ENCODE peak calls at places on chromosomes 1 and 21, in seven cellular contexts. One of them, this sample, is unnamed.

GRCh38 chr1:171655215-171656116 is 3.0 kb upstream of the MYOC start:
- DNase-seq in ovary: peak; percentile 63
- DNase-seq in AG04450: no peak
- DNase-seq in AG10803: peak; percentile 65
- DNase-seq in fibroblast of pulmonary artery: peak; percentile 93
- DNase-seq in left ventricle myocardium inferior: peak; percentile 88
- DNase-seq in lung: peak; percentile 62
- DNase-seq in this sample: peak; percentile 61

GRCh38 chr1:230170610-230171009 is 103.6 kb downstream of the GALNT2 start:
- DNase-seq in AG10803: no peak
- DNase-seq in ovary: no peak
- DNase-seq in left ventricle myocardium inferior: no peak
- DNase-seq in fibroblast of pulmonary artery: no peak
- DNase-seq in AG04450: no peak
- DNase-seq in lung: no peak
- DNase-seq in this sample: no peak

GRCh38 chr21:16179732-16180131 is 449.9 kb downstream of the USP25 start:
- DNase-seq in lung: no peak
- DNase-seq in left ventricle myocardium inferior: no peak
- DNase-seq in AG04450: no peak
- DNase-seq in ovary: no peak
- DNase-seq in fibroblast of pulmonary artery: no peak
- DNase-seq in AG10803: no peak
- DNase-seq in this sample: no peak

GRCh38 chr1:36387141-36387949 is 1.6 kb upstream of the STK40 start:
- DNase-seq in lung: no peak
- DNase-seq in AG04450: no peak
- DNase-seq in left ventricle myocardium inferior: no peak
- DNase-seq in fibroblast of pulmonary artery: peak; percentile 90
- DNase-seq in AG10803: peak; percentile 94
- DNase-seq in ovary: no peak
- DNase-seq in this sample: peak; percentile 88

GRCh38 chr1:37892151-37893047 is 33.0 kb upstream of the MTF1 start:
- DNase-seq in left ventricle myocardium inferior: no peak
- DNase-seq in AG04450: peak; percentile 10
- DNase-seq in fibroblast of pulmonary artery: peak; percentile 49
- DNase-seq in AG10803: peak; percentile 61
- DNase-seq in ovary: no peak
- DNase-seq in lung: no peak
- DNase-seq in this sample: peak; percentile 21

GRCh38 chr1:216310776-216311175 is 112.5 kb downstream of the USH2A start:
- DNase-seq in ovary: no peak
- DNase-seq in AG10803: peak; percentile 4
- DNase-seq in AG04450: peak; percentile 10
- DNase-seq in lung: no peak
- DNase-seq in left ventricle myocardium inferior: no peak
- DNase-seq in fibroblast of pulmonary artery: peak; percentile 65
- DNase-seq in this sample: peak; percentile 55

GRCh38 chr1:240190881-240191385 is 99.2 kb downstream of the FMN2 start:
- DNase-seq in left ventricle myocardium inferior: no peak
- DNase-seq in lung: no peak
- DNase-seq in fibroblast of pulmonary artery: peak; percentile 88
- DNase-seq in ovary: peak; percentile 23
- DNase-seq in AG04450: peak; percentile 98
- DNase-seq in AG10803: peak; percentile 98
- DNase-seq in this sample: peak; percentile 93

GRCh38 chr1:87956072-87956471 is 627.4 kb downstream of the LMO4 start:
- DNase-seq in ovary: no peak
- DNase-seq in lung: no peak
- DNase-seq in AG04450: peak; percentile 92
- DNase-seq in left ventricle myocardium inferior: peak; percentile 19
- DNase-seq in fibroblast of pulmonary artery: peak; percentile 88
- DNase-seq in AG10803: peak; percentile 97
- DNase-seq in this sample: peak; percentile 97

GRCh38 chr1:116824631-116825399 is 70.6 kb downstream of the CD2 start:
- DNase-seq in left ventricle myocardium inferior: no peak
- DNase-seq in AG04450: no peak
- DNase-seq in AG10803: no peak
- DNase-seq in lung: no peak
- DNase-seq in ovary: no peak
- DNase-seq in fibroblast of pulmonary artery: peak; percentile 56
- DNase-seq in this sample: no peak

GRCh38 chr1:118481091-118481490 is 296.1 kb upstream of the SPAG17 start:
- DNase-seq in lung: no peak
- DNase-seq in AG10803: no peak
- DNase-seq in fibroblast of pulmonary artery: no peak
- DNase-seq in ovary: no peak
- DNase-seq in left ventricle myocardium inferior: no peak
- DNase-seq in AG04450: no peak
- DNase-seq in this sample: no peak

GRCh38 chr1:97364086-97364485 is 556.7 kb downstream of the DPYD start:
- DNase-seq in AG10803: peak; percentile 69
- DNase-seq in AG04450: no peak
- DNase-seq in fibroblast of pulmonary artery: peak; percentile 58
- DNase-seq in ovary: no peak
- DNase-seq in left ventricle myocardium inferior: no peak
- DNase-seq in lung: no peak
- DNase-seq in this sample: no peak

GRCh38 chr1:117812868-117813511 is 116.4 kb downstream of the GDAP2 start:
- DNase-seq in AG04450: no peak
- DNase-seq in AG10803: peak; percentile 81
- DNase-seq in lung: no peak
- DNase-seq in ovary: no peak
- DNase-seq in left ventricle myocardium inferior: no peak
- DNase-seq in fibroblast of pulmonary artery: peak; percentile 46
- DNase-seq in this sample: no peak

GRCh38 chr21:45818276-45818903 is 163.2 kb upstream of the COL6A1 start:
- DNase-seq in AG04450: peak; percentile 80
- DNase-seq in AG10803: peak; percentile 87
- DNase-seq in lung: no peak
- DNase-seq in left ventricle myocardium inferior: no peak
- DNase-seq in fibroblast of pulmonary artery: peak; percentile 81
- DNase-seq in ovary: no peak
- DNase-seq in this sample: peak; percentile 43

GRCh38 chr1:167666416-167666815 is 36.4 kb downstream of the RCSD1 start:
- DNase-seq in left ventricle myocardium inferior: no peak
- DNase-seq in AG04450: no peak
- DNase-seq in AG10803: peak; percentile 92
- DNase-seq in lung: no peak
- DNase-seq in fibroblast of pulmonary artery: peak; percentile 74
- DNase-seq in ovary: no peak
- DNase-seq in this sample: peak; percentile 35

GRCh38 chr1:35899941-35900340 is 16.9 kb downstream of the AGO1 start:
- DNase-seq in lung: no peak
- DNase-seq in fibroblast of pulmonary artery: no peak
- DNase-seq in AG10803: no peak
- DNase-seq in left ventricle myocardium inferior: no peak
- DNase-seq in ovary: no peak
- DNase-seq in AG04450: no peak
- DNase-seq in this sample: no peak

GRCh38 chr1:60598055-60598910 is 484.1 kb upstream of the NFIA start:
- DNase-seq in AG04450: no peak
- DNase-seq in lung: no peak
- DNase-seq in AG10803: no peak
- DNase-seq in fibroblast of pulmonary artery: peak; percentile 36
- DNase-seq in left ventricle myocardium inferior: no peak
- DNase-seq in ovary: no peak
- DNase-seq in this sample: peak; percentile 32

GRCh38 chr1:16677552-16678423 is 11.0 kb upstream of the RNU1-3 start:
- DNase-seq in left ventricle myocardium inferior: no peak
- DNase-seq in AG10803: peak; percentile 81
- DNase-seq in AG04450: peak; percentile 10
- DNase-seq in fibroblast of pulmonary artery: peak; percentile 59
- DNase-seq in lung: no peak
- DNase-seq in ovary: no peak
- DNase-seq in this sample: peak; percentile 58

GRCh38 chr1:205455581-205456382 is at the start of gene BLACAT1:
- DNase-seq in AG10803: no peak
- DNase-seq in left ventricle myocardium inferior: no peak
- DNase-seq in lung: no peak
- DNase-seq in AG04450: no peak
- DNase-seq in ovary: no peak
- DNase-seq in fibroblast of pulmonary artery: no peak
- DNase-seq in this sample: no peak

GRCh38 chr1:222288056-222288455 is 259.8 kb downstream of the HHIPL2 start:
- DNase-seq in AG10803: no peak
- DNase-seq in AG04450: no peak
- DNase-seq in ovary: no peak
- DNase-seq in fibroblast of pulmonary artery: no peak
- DNase-seq in lung: no peak
- DNase-seq in left ventricle myocardium inferior: no peak
- DNase-seq in this sample: peak; percentile 5

GRCh38 chr1:211194826-211195225 is 60.9 kb upstream of the KCNH1 start:
- DNase-seq in lung: no peak
- DNase-seq in AG10803: no peak
- DNase-seq in fibroblast of pulmonary artery: no peak
- DNase-seq in ovary: no peak
- DNase-seq in AG04450: no peak
- DNase-seq in left ventricle myocardium inferior: no peak
- DNase-seq in this sample: no peak

GRCh38 chr1:206112600-206113301 is 4.4 kb downstream of the AVPR1B start:
- DNase-seq in left ventricle myocardium inferior: no peak
- DNase-seq in lung: peak; percentile 61
- DNase-seq in fibroblast of pulmonary artery: no peak
- DNase-seq in ovary: no peak
- DNase-seq in AG10803: no peak
- DNase-seq in AG04450: no peak
- DNase-seq in this sample: no peak

GRCh38 chr1:26468911-26469310 is 3.3 kb upstream of the HMGN2 start:
- DNase-seq in lung: no peak
- DNase-seq in left ventricle myocardium inferior: no peak
- DNase-seq in AG10803: no peak
- DNase-seq in ovary: peak; percentile 34
- DNase-seq in AG04450: no peak
- DNase-seq in fibroblast of pulmonary artery: no peak
- DNase-seq in this sample: no peak

GRCh38 chr1:210500831-210501230 is 172.1 kb downstream of the HHAT start:
- DNase-seq in left ventricle myocardium inferior: no peak
- DNase-seq in fibroblast of pulmonary artery: no peak
- DNase-seq in AG04450: no peak
- DNase-seq in AG10803: no peak
- DNase-seq in ovary: no peak
- DNase-seq in lung: no peak
- DNase-seq in this sample: no peak

GRCh38 chr1:89692601-89693503 is 59.9 kb downstream of the LRRC8C start:
- DNase-seq in AG10803: no peak
- DNase-seq in fibroblast of pulmonary artery: peak; percentile 53
- DNase-seq in lung: no peak
- DNase-seq in left ventricle myocardium inferior: no peak
- DNase-seq in AG04450: peak; percentile 45
- DNase-seq in ovary: no peak
- DNase-seq in this sample: no peak

GRCh38 chr21:42258150-42258884 is 39.4 kb downstream of the ABCG1 start:
- DNase-seq in left ventricle myocardium inferior: peak; percentile 68
- DNase-seq in AG10803: peak; percentile 45
- DNase-seq in fibroblast of pulmonary artery: peak; percentile 66
- DNase-seq in lung: peak; percentile 67
- DNase-seq in AG04450: no peak
- DNase-seq in ovary: peak; percentile 45
- DNase-seq in this sample: peak; percentile 25

GRCh38 chr21:36929622-36930021 is 36.8 kb downstream of the HLCS start:
- DNase-seq in AG04450: no peak
- DNase-seq in AG10803: peak; percentile 11
- DNase-seq in lung: no peak
- DNase-seq in ovary: no peak
- DNase-seq in fibroblast of pulmonary artery: peak; percentile 20
- DNase-seq in left ventricle myocardium inferior: no peak
- DNase-seq in this sample: peak; percentile 49

GRCh38 chr1:20302093-20302471 is 11.4 kb downstream of the VWA5B1 start:
- DNase-seq in AG04450: no peak
- DNase-seq in AG10803: no peak
- DNase-seq in lung: no peak
- DNase-seq in ovary: no peak
- DNase-seq in left ventricle myocardium inferior: peak; percentile 53
- DNase-seq in fibroblast of pulmonary artery: no peak
- DNase-seq in this sample: no peak

DNA sequence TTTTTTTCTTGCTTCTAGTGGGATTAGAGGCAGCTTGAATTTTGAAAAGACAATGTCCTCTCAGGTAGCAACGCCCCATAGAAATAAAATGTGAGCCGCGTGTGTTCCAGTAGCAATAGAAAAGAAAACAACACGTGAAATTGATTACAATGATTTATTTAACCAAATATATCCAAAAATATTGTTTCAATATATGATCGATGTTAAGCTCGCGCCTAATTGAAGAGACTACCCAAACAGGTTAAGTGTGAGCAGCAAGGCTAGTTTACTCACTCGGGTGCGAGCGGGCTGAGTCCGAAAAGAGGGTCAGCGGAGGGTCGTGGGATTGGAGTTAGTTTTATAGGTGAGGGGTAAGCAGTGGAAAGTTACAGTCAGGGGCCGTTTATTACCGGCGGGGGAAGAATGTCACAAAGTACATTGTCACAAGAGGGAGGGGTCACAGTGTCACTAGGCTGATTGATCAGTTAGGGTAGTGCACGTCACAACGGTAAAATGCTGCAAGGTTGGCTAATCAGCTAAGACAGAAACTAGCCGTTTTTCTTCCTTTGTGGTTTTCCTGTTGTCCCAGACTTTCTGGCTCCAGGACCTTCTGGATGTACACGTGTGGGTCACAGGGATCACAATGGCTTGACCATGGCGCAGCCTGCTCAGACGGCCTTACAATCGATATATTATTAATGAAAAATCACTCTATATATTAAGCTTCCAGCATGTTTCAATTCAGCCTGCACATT is 697 bp upstream of the ZNF670 start:
- DNase-seq in fibroblast of pulmonary artery: no peak
- DNase-seq in ovary: no peak
- DNase-seq in left ventricle myocardium inferior: no peak
- DNase-seq in AG04450: no peak
- DNase-seq in AG10803: no peak
- DNase-seq in lung: no peak
- DNase-seq in this sample: no peak
- TF ChIP-seq CTCF in fibroblast of pulmonary artery: no peak
- TF ChIP-seq CTCF in ovary: no peak
- TF ChIP-seq CTCF in left ventricle myocardium inferior: no peak
- TF ChIP-seq CTCF in AG04450: no peak
- TF ChIP-seq CTCF in AG10803: no peak
- TF ChIP-seq CTCF in lung: no peak
- TF ChIP-seq CTCF in this sample: no peak

GRCh38 chr21:38494254-38494648 is 4.0 kb downstream of the ERG start:
- DNase-seq in fibroblast of pulmonary artery: no peak
- DNase-seq in AG10803: no peak
- DNase-seq in ovary: no peak
- DNase-seq in AG04450: no peak
- DNase-seq in left ventricle myocardium inferior: no peak
- DNase-seq in lung: no peak
- DNase-seq in this sample: no peak
- H3K4me3 ChIP-seq in fibroblast of pulmonary artery: no peak overlapping the region
- H3K4me3 ChIP-seq in AG10803: no peak overlapping the region
- H3K4me3 ChIP-seq in ovary: no peak overlapping the region
- H3K4me3 ChIP-seq in AG04450: no peak overlapping the region
- H3K4me3 ChIP-seq in left ventricle myocardium inferior: peak overlapping the region; percentile 66
- H3K4me3 ChIP-seq in lung: no peak overlapping the region
- H3K4me3 ChIP-seq in this sample: no peak overlapping the region

GRCh38 chr21:31264574-31264973 is 79.5 kb downstream of the TIAM1 start:
- DNase-seq in AG04450: no peak
- DNase-seq in ovary: no peak
- DNase-seq in fibroblast of pulmonary artery: no peak
- DNase-seq in lung: no peak
- DNase-seq in AG10803: no peak
- DNase-seq in left ventricle myocardium inferior: no peak
- DNase-seq in this sample: no peak
- TF ChIP-seq CTCF in AG04450: no peak
- TF ChIP-seq CTCF in ovary: no peak
- TF ChIP-seq CTCF in fibroblast of pulmonary artery: no peak
- TF ChIP-seq CTCF in lung: no peak
- TF ChIP-seq CTCF in AG10803: no peak
- TF ChIP-seq CTCF in left ventricle myocardium inferior: no peak
- TF ChIP-seq CTCF in this sample: no peak

GRCh38 chr1:30906631-30907389 is 1.7 kb downstream of the SDC3 start:
- DNase-seq in ovary: no peak
- DNase-seq in fibroblast of pulmonary artery: no peak
- DNase-seq in AG10803: no peak
- DNase-seq in AG04450: no peak
- DNase-seq in left ventricle myocardium inferior: peak; percentile 12
- DNase-seq in lung: no peak
- DNase-seq in this sample: no peak
- H3K4me3 ChIP-seq in ovary: no peak overlapping the region
- H3K4me3 ChIP-seq in fibroblast of pulmonary artery: peak overlapping the region; percentile 74
- H3K4me3 ChIP-seq in AG10803: peak overlapping the region; percentile 72
- H3K4me3 ChIP-seq in AG04450: peak overlapping the region; percentile 74
- H3K4me3 ChIP-seq in left ventricle myocardium inferior: peak overlapping the region; percentile 74
- H3K4me3 ChIP-seq in lung: no peak overlapping the region
- H3K4me3 ChIP-seq in this sample: peak overlapping the region; percentile 73

This sample was measured in foreskin fibroblast.